ENCODE peak calls at places on chromosomes 1 and 21, in five cellular contexts. J is endodermal cell, T is uterus, G is sigmoid colon, Q is tibial artery. O is an unnamed sample.

GRCh38 chr1:52365091-52365745 is 787 bp downstream of the CC2D1B start:
- DNase-seq in J (peak; percentile 77), T (peak; percentile 51), G (peak; percentile 87), Q (peak; percentile 53), O (peak; percentile 83)

GRCh38 chr1:244301595-244302130 is 150.0 kb downstream of the ADSS2 start:
- DNase-seq in J (no peak), T (no peak), G (no peak), Q (no peak), O (no peak)

GRCh38 chr1:156781585-156782186 is 14.4 kb downstream of the PRCC start:
- DNase-seq in J (no peak), T (no peak), G (peak; percentile 47), Q (no peak), O (no peak)

GRCh38 chr1:213260322-213261075 is 209.5 kb downstream of the RPS6KC1 start:
- DNase-seq in J (no peak), T (no peak), G (no peak), Q (no peak), O (no peak)

GRCh38 chr1:74534241-74534640 is 21.8 kb upstream of the LRRC53 start:
- DNase-seq in J (no peak), T (no peak), G (no peak), Q (no peak), O (no peak)

GRCh38 chr1:184379111-184379752 is 7.6 kb upstream of the C1orf21 start:
- DNase-seq in J (no peak), T (no peak), G (no peak), Q (no peak), O (no peak)

GRCh38 chr1:47759581-47760247 is 237.5 kb downstream of the TRABD2B start:
- DNase-seq in J (no peak), T (no peak), G (no peak), Q (no peak), O (peak; percentile 74)

GRCh38 chr1:64476251-64476952 is 6.5 kb downstream of the CACHD1 start:
- DNase-seq in J (no peak), T (peak; percentile 48), G (no peak), Q (no peak), O (no peak)

GRCh38 chr1:172845371-172845770 is 186.5 kb downstream of the FASLG start:
- DNase-seq in J (no peak), T (no peak), G (no peak), Q (no peak), O (no peak)

GRCh38 chr1:231694081-231694443 is 67.5 kb downstream of the DISC1 start:
- DNase-seq in J (no peak), T (no peak), G (peak; percentile 67), Q (no peak), O (no peak)

GRCh38 chr1:96998466-96998865 is 276.9 kb downstream of the PTBP2 start:
- DNase-seq in J (no peak), T (no peak), G (no peak), Q (no peak), O (no peak)

GRCh38 chr1:79323240-79324025 is 316.9 kb upstream of the ADGRL4 start:
- DNase-seq in J (no peak), T (no peak), G (no peak), Q (no peak), O (no peak)

DNA sequence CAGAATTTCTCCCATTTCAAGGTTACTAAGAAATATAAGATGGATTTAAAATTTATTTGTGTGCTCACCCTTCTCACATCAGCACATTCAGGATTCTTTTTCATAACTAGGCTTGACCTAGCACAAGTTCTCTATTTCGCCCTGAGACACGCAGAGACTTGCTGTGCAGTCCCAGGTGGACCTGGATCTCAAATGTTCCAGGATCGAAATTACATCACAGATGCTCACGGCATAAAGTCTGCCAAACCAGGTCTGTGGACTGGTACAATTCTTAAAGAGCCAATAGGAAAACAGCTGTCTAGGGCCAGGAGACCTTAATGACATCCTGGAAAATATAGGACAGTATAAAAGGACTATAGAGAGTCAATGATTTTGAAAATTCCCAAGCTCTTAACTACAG is 2.2 kb downstream of the PGBD5 start:
- DNase-seq in J (no peak), T (no peak), G (no peak), Q (no peak), O (no peak)
- H3K27ac ChIP-seq in J (no peak overlapping the region), T (no peak overlapping the region), G (no peak overlapping the region), Q (no peak overlapping the region), O (no peak overlapping the region)

GRCh38 chr1:8460132-8460544 is 142.2 kb downstream of the SLC45A1 start:
- DNase-seq in J (peak; percentile 65), T (no peak), G (no peak), Q (no peak), O (no peak)

GRCh38 chr1:8461341-8462110 is 143.6 kb downstream of the SLC45A1 start:
- DNase-seq in J (no peak), T (no peak), G (no peak), Q (no peak), O (no peak)

GRCh38 chr1:8462298-8462946 is 144.5 kb downstream of the SLC45A1 start:
- DNase-seq in J (peak; percentile 74), T (no peak), G (no peak), Q (no peak), O (no peak)

GRCh38 chr1:8458607-8459006 is 140.7 kb downstream of the SLC45A1 start:
- DNase-seq in J (no peak), T (no peak), G (no peak), Q (no peak), O (no peak)

GRCh38 chr1:8460784-8461183 is 142.9 kb downstream of the SLC45A1 start:
- DNase-seq in J (no peak), T (no peak), G (no peak), Q (no peak), O (no peak)
- H3K4me3 ChIP-seq in J (no peak overlapping the region), T (no peak overlapping the region), G (no peak overlapping the region), Q (no peak overlapping the region), O (no peak overlapping the region)

GRCh38 chr1:151831605-151832004 is at the start of gene RORC:
- DNase-seq in J (no peak), T (no peak), G (no peak), Q (no peak), O (no peak)
- TF ChIP-seq CTCF in J (no peak), T (no peak), G (no peak), Q (no peak), O (no peak)

GRCh38 chr1:165875604-165876003 is 48.2 kb downstream of the UCK2 start:
- DNase-seq in J (no peak), T (no peak), G (no peak), Q (no peak), O (no peak)
- H3K27ac ChIP-seq in J (no peak overlapping the region), T (no peak overlapping the region), G (no peak overlapping the region), Q (no peak overlapping the region), O (no peak overlapping the region)

DNA sequence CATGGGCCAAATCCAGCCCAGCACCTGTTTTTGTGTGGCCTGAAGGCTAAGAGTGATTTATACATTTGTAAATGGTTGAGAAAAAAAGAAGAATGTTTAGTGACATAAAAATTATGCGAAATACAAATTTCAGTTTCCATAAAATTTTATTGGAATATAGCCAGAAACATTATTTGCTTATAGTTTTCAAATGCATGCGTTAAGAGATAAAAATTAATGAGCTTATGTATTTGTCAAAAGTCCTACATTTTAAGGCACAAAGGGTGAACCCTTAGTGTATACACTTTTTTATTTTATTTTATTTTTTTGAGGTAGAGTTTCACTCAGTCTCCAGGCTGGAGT is 2.1 kb downstream of the MORC3 start:
- DNase-seq in J (no peak), T (no peak), G (no peak), Q (no peak), O (no peak)
- H3K4me3 ChIP-seq in J (peak overlapping the region; percentile 95), T (no peak overlapping the region), G (peak overlapping the region; percentile 77), Q (peak overlapping the region; percentile 81), O (peak overlapping the region; percentile 95)

DNA sequence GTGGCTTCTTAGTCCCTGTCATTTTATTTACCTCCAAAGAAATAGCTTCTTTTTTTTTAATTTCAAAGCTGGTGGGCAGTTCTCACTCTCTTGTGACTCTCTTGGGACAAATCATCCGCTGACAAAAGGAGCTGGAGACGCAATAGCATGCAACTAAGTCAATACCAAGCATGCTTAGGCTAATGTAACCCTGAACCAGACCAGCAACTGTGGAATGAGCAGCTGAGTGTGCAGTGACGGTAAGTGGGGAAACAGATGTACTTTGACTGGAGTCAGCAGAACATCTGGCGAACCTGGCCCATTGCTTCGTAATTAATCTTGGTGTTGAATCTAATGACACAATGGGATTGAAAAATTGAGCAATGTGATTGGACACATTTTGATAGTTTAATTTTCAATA is 280.7 kb upstream of the PLXNA2 start:
- DNase-seq in J (peak; percentile 13), T (no peak), G (no peak), Q (no peak), O (no peak)
- TF ChIP-seq CTCF in J (no peak), T (no peak), G (no peak), Q (no peak), O (no peak)

GRCh38 chr1:8486047-8486446 is 168.1 kb downstream of the SLC45A1 start:
- DNase-seq in J (no peak), T (no peak), G (no peak), Q (no peak), O (no peak)
- H3K27ac ChIP-seq in J (no peak overlapping the region), T (no peak overlapping the region), G (no peak overlapping the region), Q (no peak overlapping the region), O (no peak overlapping the region)

DNA sequence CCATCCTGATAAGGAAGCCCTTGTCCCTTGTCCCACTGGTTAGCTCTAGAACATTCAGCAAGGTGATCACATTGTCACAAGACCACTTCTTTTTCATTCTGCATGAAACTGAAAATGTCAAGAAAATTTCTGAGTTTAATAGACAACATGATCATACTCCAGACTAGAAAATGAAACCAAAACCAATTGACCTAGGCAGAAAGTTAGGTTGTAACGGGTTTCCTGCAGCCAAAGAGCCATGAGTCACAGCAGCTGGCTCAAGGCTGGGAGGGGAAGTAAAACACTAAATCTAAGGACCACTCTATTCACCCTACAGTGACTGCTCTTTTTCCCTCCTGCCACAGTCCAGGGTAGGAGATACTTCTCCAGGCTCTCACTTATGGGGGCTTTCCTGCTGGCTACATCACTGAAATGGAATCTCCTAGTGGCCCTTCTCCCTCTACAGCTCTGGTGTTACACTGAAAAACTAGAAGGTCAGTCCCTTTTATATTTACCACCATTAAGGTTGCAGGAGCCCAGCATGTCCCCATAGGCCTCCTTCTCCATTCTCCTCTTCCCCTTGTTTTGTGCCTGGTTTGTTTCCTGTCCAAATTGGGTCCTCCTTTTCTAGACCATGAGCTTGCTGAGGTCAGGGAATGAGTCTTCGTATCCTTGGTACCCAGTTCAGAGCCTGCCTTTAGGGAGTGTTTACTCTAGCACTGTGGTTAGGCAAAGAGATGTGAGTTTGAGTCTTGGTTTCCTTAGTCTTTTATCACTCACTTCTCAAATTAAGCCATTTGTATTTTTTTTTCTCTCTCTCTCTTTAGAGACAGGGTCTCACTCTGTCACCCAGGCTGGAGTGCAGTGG is 236.5 kb upstream of the JUN start:
- DNase-seq in J (no peak), T (peak; percentile 72), G (peak; percentile 84), Q (peak; percentile 71), O (no peak)
- H3K4me3 ChIP-seq in J (no peak overlapping the region), T (peak overlapping the region; percentile 17), G (peak overlapping the region; percentile 35), Q (peak overlapping the region; percentile 38), O (peak overlapping the region; percentile 60)

GRCh38 chr1:5598824-5599395 is 393.3 kb downstream of the NPHP4 start:
- DNase-seq in J (peak; percentile 52), T (no peak), G (no peak), Q (no peak), O (no peak)

GRCh38 chr1:5599541-5599940 is 392.7 kb downstream of the NPHP4 start:
- DNase-seq in J (peak; percentile 70), T (no peak), G (no peak), Q (no peak), O (no peak)

GRCh38 chr1:5597171-5597864 is 394.9 kb downstream of the NPHP4 start:
- DNase-seq in J (peak; percentile 40), T (no peak), G (no peak), Q (no peak), O (no peak)

GRCh38 chr1:5596651-5597050 is 395.6 kb downstream of the NPHP4 start:
- DNase-seq in J (peak; percentile 45), T (no peak), G (no peak), Q (no peak), O (peak; percentile 67)

GRCh38 chr1:5597991-5598823 is 394.0 kb downstream of the NPHP4 start:
- DNase-seq in J (peak; percentile 64), T (no peak), G (no peak), Q (no peak), O (no peak)
- TF ChIP-seq CTCF in J (peak; percentile 78), T (no peak), G (no peak), Q (no peak), O (no peak)

O was measured in coronary artery.